ENCODE peak calls at places on chromosomes 2 and 18, in four cellular contexts. S is NCI-H1436, Z is pancreas, N is NCI-H69. L is an unnamed sample.

GRCh38 chr2:149732001-149732685 is 144.6 kb upstream of the MMADHC start:
- DNase-seq in Z (no peak), N (peak), S (no peak), L (no peak)

GRCh38 chr2:191961556-191961955 is 114.7 kb upstream of the CAVIN2 start:
- DNase-seq in Z (no peak), N (no peak), S (no peak), L (no peak)

GRCh38 chr2:23480991-23481797 is 96.2 kb downstream of the KLHL29 start:
- DNase-seq in Z (no peak), S (no peak), N (peak), L (no peak)

GRCh38 chr2:20179755-20180594 is 45.0 kb downstream of the SDC1 start:
- DNase-seq in S (no peak), Z (peak), N (peak), L (no peak)

GRCh38 chr2:2633017-2633416 is 301.9 kb upstream of the MYT1L start:
- DNase-seq in Z (no peak), S (no peak), N (no peak), L (no peak)

GRCh38 chr2:175004980-175005832 is at the start of gene CHN1:
- DNase-seq in N (peak), Z (peak), S (peak), L (peak)

GRCh38 chr2:69200107-69200520 is 186.9 kb downstream of the GFPT1 start:
- DNase-seq in S (no peak), Z (no peak), N (no peak), L (no peak)

GRCh38 chr2:159195719-159196118 is 90.8 kb downstream of the WDSUB1 start:
- DNase-seq in S (no peak), Z (no peak), N (no peak), L (peak)

GRCh38 chr2:58186501-58186900 is 54.6 kb downstream of the FANCL start:
- DNase-seq in S (no peak), Z (no peak), N (peak), L (no peak)

GRCh38 chr2:123051136-123051535 is 974.0 kb upstream of the CNTNAP5 start:
- DNase-seq in S (no peak), Z (no peak), N (no peak), L (no peak)

GRCh38 chr18:74450626-74451025 is 6.5 kb downstream of the DIPK1C start:
- DNase-seq in S (no peak), Z (no peak), N (no peak), L (peak)

GRCh38 chr2:237613679-237614078 is 13.7 kb upstream of the LRRFIP1 start:
- DNase-seq in S (no peak), N (no peak), Z (no peak), L (no peak)

GRCh38 chr2:28821295-28821958 is 10.8 kb downstream of the SPDYA start:
- DNase-seq in Z (peak), S (peak), N (peak), L (no peak)

GRCh38 chr2:61620244-61621159 is 82.3 kb upstream of the XPO1 start:
- DNase-seq in Z (no peak), S (no peak), N (peak), L (no peak)

GRCh38 chr2:240134466-240134865 is 1.6 kb downstream of the COPS9 start:
- DNase-seq in N (no peak), S (no peak), Z (peak), L (no peak)

GRCh38 chr2:132815522-132815921 is 145.5 kb upstream of the LYPD1 start:
- DNase-seq in N (no peak), S (no peak), Z (no peak), L (no peak)

GRCh38 chr18:62524443-62525200 is 1.8 kb downstream of the ZCCHC2 start:
- DNase-seq in S (no peak), N (peak), Z (peak), L (peak)

GRCh38 chr2:908568-908967 is 42.1 kb upstream of the SNTG2 start:
- DNase-seq in S (no peak), Z (no peak), N (no peak), L (no peak)

GRCh38 chr2:190789074-190790004 is 91.3 kb upstream of the GLS start:
- DNase-seq in N (peak), Z (no peak), S (no peak), L (no peak)

GRCh38 chr18:73487956-73488355 is 620.2 kb upstream of the NETO1 start:
- DNase-seq in N (no peak), Z (no peak), S (no peak), L (no peak)

GRCh38 chr18:74276609-74277008 is 15.2 kb downstream of the CYB5A start:
- DNase-seq in Z (no peak), S (no peak), N (no peak), L (no peak)

GRCh38 chr2:37809525-37809924 is 115.6 kb upstream of the RMDN2 start:
- DNase-seq in Z (no peak), S (no peak), N (peak), L (no peak)

GRCh38 chr2:43467889-43468288 is 127.9 kb downstream of the THADA start:
- DNase-seq in S (no peak), Z (no peak), N (no peak), L (no peak)